ENCODE peak calls at places on chromosome 5, in five cellular contexts. P is stomach, H is breast epithelium, G is prostate gland, S is HL-60. I is an unnamed sample.

GRCh38 chr5:65951330-65951729 is 25.0 kb downstream of the ERBIN start:
- DNase-seq in P (no peak), H (no peak), G (no peak), S (no peak), I (no peak)

GRCh38 chr5:94754824-94755223 is 136.4 kb downstream of the SLF1 start:
- DNase-seq in P (no peak), H (no peak), G (no peak), S (no peak), I (no peak)

GRCh38 chr5:134127376-134127861 is 12.9 kb downstream of the TCF7 start:
- DNase-seq in P (peak; percentile 49), H (no peak), G (peak; percentile 29), S (no peak), I (no peak)

GRCh38 chr5:95712347-95712958 is 18.7 kb upstream of the RHOBTB3 start:
- DNase-seq in P (no peak), H (no peak), G (no peak), S (no peak), I (no peak)

GRCh38 chr5:142684508-142685031 is 1.3 kb downstream of the FGF1 start:
- DNase-seq in P (no peak), H (no peak), G (no peak), S (no peak), I (no peak)

GRCh38 chr5:101160002-101160401 is 256.9 kb upstream of the ST8SIA4 start:
- DNase-seq in P (no peak), H (no peak), G (no peak), S (no peak), I (no peak)

GRCh38 chr5:158553195-158553945 is 546.3 kb downstream of the EBF1 start:
- DNase-seq in P (no peak), H (no peak), G (no peak), S (no peak), I (no peak)

GRCh38 chr5:151463137-151464029 is 16.0 kb downstream of the SLC36A1 start:
- DNase-seq in P (no peak), H (no peak), G (peak; percentile 51), S (no peak), I (no peak)

GRCh38 chr5:45694255-45694834 is 1.8 kb downstream of the HCN1 start:
- DNase-seq in P (no peak), H (no peak), G (no peak), S (no peak), I (no peak)

GRCh38 chr5:160477266-160477970 is 55.8 kb downstream of the PTTG1 start:
- DNase-seq in P (no peak), H (no peak), G (no peak), S (no peak), I (no peak)

GRCh38 chr5:51983161-51983560 is 599.9 kb downstream of the ISL1 start:
- DNase-seq in P (no peak), H (no peak), G (no peak), S (no peak), I (no peak)

GRCh38 chr5:56567278-56567677 is 248.1 kb upstream of the MAP3K1 start:
- DNase-seq in P (no peak), H (no peak), G (no peak), S (no peak), I (no peak)

GRCh38 chr5:77921369-77921768 is 145.2 kb upstream of the TBCA start:
- DNase-seq in P (no peak), H (no peak), G (no peak), S (no peak), I (no peak)

GRCh38 chr5:119410448-119411170 is 41.7 kb upstream of the HSD17B4 start:
- DNase-seq in P (no peak), H (no peak), G (no peak), S (no peak), I (no peak)

GRCh38 chr5:72308853-72309191 is 11.2 kb downstream of the MRPS27 start:
- DNase-seq in P (no peak), H (no peak), G (no peak), S (no peak), I (no peak)

GRCh38 chr5:53087596-53087995 is 22.0 kb downstream of the MOCS2 start:
- DNase-seq in P (no peak), H (no peak), G (no peak), S (no peak), I (no peak)

GRCh38 chr5:132744659-132745058 is 2.6 kb upstream of the CCNI2 start:
- DNase-seq in P (no peak), H (no peak), G (no peak), S (no peak), I (no peak)

GRCh38 chr5:158287643-158288228 is 428.8 kb upstream of the CLINT1 start:
- DNase-seq in P (no peak), H (no peak), G (peak; percentile 5), S (no peak), I (no peak)

GRCh38 chr5:67156976-67157583 is 39.5 kb downstream of the CD180 start:
- DNase-seq in P (peak; percentile 42), H (no peak), G (no peak), S (no peak), I (no peak)

GRCh38 chr5:6902597-6902996 is 189.4 kb downstream of the TENT4A start:
- DNase-seq in P (no peak), H (no peak), G (no peak), S (no peak), I (no peak)

GRCh38 chr5:12111263-12111662 is 207.0 kb upstream of the CTNND2 start:
- DNase-seq in P (no peak), H (no peak), G (no peak), S (no peak), I (no peak)

GRCh38 chr5:11760940-11761603 is 143.2 kb downstream of the CTNND2 start:
- DNase-seq in P (no peak), H (no peak), G (no peak), S (no peak), I (no peak)

GRCh38 chr5:32722957-32723356 is 11.8 kb downstream of the NPR3 start:
- DNase-seq in P (no peak), H (no peak), G (no peak), S (no peak), I (no peak)

GRCh38 chr5:67720162-67720772 is 495.3 kb upstream of the PIK3R1 start:
- DNase-seq in P (no peak), H (no peak), G (no peak), S (no peak), I (no peak)

GRCh38 chr5:89181546-89181945 is 298.6 kb upstream of the MEF2C start:
- DNase-seq in P (no peak), H (no peak), G (no peak), S (no peak), I (no peak)

GRCh38 chr5:147782053-147783028 is at the start of gene JAKMIP2:
- DNase-seq in P (peak; percentile 45), H (no peak), G (peak; percentile 4), S (peak; percentile 10), I (no peak)

GRCh38 chr5:154484393-154484944 is 6.4 kb upstream of the HAND1 start:
- DNase-seq in P (no peak), H (no peak), G (no peak), S (no peak), I (no peak)
- H3K27me3 ChIP-seq in P (peaks cover 88% of the 10 kb centered on the region), H (peaks cover 95% of the 10 kb centered on the region), G (peaks cover 55% of the 10 kb centered on the region), S (peaks cover 80% of the 10 kb centered on the region), I (peaks cover 37% of the 10 kb centered on the region)

DNA sequence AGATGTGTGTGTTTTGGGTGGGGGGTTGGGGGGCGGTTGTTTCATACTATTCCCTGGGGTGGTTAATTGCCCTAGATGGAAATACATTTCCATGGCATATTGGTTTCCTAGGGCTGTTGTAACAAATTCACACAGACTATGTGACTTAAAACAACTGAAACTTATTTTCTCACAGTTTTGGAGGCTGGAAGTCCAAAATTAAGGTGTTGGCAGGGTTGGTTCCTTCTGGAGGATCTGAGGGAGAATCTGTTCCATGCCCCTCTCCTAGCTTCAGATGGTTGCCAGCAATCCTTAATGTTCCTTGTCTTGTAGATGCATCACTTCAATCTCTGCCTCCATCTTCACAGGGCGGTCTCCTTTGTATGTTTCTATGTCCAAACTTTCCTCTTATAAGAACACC is 353.7 kb upstream of the ACTBL2 start:
- DNase-seq in P (no peak), H (no peak), G (no peak), S (no peak), I (no peak)
- TF ChIP-seq POLR2AphosphoS5 in P (no peak), H (no peak), G (no peak), S (no peak), I (no peak)

GRCh38 chr5:140056880-140057279 is 13.8 kb upstream of the NRG2 start:
- DNase-seq in P (no peak), H (no peak), G (no peak), S (no peak), I (no peak)
- H3K27me3 ChIP-seq in P (peaks cover 11% of the 10 kb centered on the region), H (no peaks in the 10 kb centered on the region), G (peaks cover 5% of the 10 kb centered on the region), S (no peaks in the 10 kb centered on the region), I (no peaks in the 10 kb centered on the region)

GRCh38 chr5:173056783-173057061 is 570 bp downstream of the CREBRF start:
- DNase-seq in P (no peak), H (no peak), G (no peak), S (no peak), I (no peak)

GRCh38 chr5:173055722-173055982 is 500 bp upstream of the CREBRF start:
- DNase-seq in P (no peak), H (no peak), G (no peak), S (no peak), I (no peak)

GRCh38 chr5:173055042-173055721 is 970 bp upstream of the CREBRF start:
- DNase-seq in P (no peak), H (no peak), G (no peak), S (no peak), I (no peak)

GRCh38 chr5:173057062-173057924 is 1.1 kb downstream of the CREBRF start:
- DNase-seq in P (peak; percentile 99), H (peak; percentile 99), G (peak; percentile 99), S (peak; percentile 89), I (peak; percentile 100)

GRCh38 chr5:173055983-173056782 is at the start of gene CREBRF:
- DNase-seq in P (peak; percentile 98), H (peak; percentile 99), G (peak; percentile 97), S (peak; percentile 86), I (peak; percentile 98)
- TF ChIP-seq POLR2AphosphoS5 in P (peak; percentile 84), H (peak; percentile 97), G (peak; percentile 99), S (no peak), I (peak; percentile 99)

DNA sequence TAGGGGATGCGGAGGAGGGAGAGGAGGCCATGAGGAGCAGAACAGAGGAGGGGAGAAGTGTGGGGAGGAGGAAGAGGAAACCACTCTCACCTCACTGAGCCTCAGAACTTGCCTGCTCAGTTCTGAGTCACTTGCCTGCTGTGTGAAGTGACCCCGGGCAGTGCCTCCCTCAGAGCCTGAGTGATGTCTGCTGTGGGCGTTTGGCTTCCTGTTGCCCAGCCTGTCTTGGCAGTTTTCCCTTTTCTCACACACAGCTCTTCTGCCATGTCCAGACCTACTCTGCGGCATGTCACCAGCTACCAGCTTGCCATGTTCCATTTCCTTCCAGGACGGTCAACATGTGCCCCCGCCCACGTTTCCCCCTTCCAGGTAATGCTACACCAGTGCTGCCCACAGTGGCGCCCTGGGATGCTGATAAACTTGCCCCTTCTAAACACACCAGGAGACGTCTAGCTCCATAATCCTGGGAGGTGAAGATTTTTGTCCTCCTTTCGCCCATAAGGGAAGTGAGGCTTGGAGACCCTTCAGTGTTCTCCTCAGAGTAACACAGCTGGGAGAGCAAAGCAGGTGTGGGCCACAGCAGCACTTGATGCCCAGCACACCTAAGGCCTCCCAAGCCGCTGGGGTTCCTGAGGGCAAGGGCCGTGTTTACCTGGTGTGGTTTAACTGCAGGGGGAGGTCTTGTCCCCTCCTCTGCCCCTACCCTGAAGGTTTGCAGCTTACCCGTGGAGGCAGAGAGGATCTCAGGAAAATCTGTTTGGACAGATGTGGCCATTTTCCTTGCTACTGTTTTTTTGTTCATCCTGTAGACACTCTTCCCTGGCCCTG is 63.8 kb upstream of the RNF130 start:
- DNase-seq in P (peak; percentile 23), H (peak; percentile 37), G (no peak), S (peak; percentile 67), I (peak; percentile 56)
- H3K27me3 ChIP-seq in P (peaks cover 15% of the 10 kb centered on the region), H (no peaks in the 10 kb centered on the region), G (peaks cover 4% of the 10 kb centered on the region), S (no peaks in the 10 kb centered on the region), I (no peaks in the 10 kb centered on the region)